ENCODE peak calls at places on chromosomes 7 and 10, in five cellular contexts. K, Z, P, V and D are unnamed samples.
A peak's percentile ranks its signal among the peaks of the same experiment; 100 is the strongest.

GRCh38 chr10:93600861-93601773 is at the start of gene RBP4:
- DNase-seq in K (no peak), Z (no peak), P (peak; percentile 24), V (no peak), D (no peak)

GRCh38 chr7:158449266-158449665 is 138.4 kb downstream of the PTPRN2 start:
- DNase-seq in K (no peak), Z (no peak), P (no peak), V (no peak), D (no peak)

GRCh38 chr10:90862908-90863514 is 5.2 kb upstream of the HTR7 start:
- DNase-seq in K (no peak), Z (no peak), P (no peak), V (no peak), D (peak; percentile 12)

GRCh38 chr7:99109108-99110051 is 34.5 kb downstream of the SMURF1 start:
- DNase-seq in K (no peak), Z (no peak), P (no peak), V (no peak), D (no peak)

GRCh38 chr10:24406809-24407483 is 198.0 kb downstream of the KIAA1217 start:
- DNase-seq in K (no peak), Z (no peak), P (no peak), V (no peak), D (no peak)

GRCh38 chr10:120945801-120946302 is 94.7 kb downstream of the WDR11 start:
- DNase-seq in K (no peak), Z (no peak), P (no peak), V (no peak), D (no peak)

GRCh38 chr7:106217089-106217542 is 67.7 kb downstream of the NAMPT start:
- DNase-seq in K (peak; percentile 49), Z (no peak), P (no peak), V (no peak), D (no peak)

GRCh38 chr10:4334076-4334475 is 491.9 kb upstream of the AKR1E2 start:
- DNase-seq in K (no peak), Z (no peak), P (no peak), V (no peak), D (no peak)

GRCh38 chr7:3455826-3456444 is 154.9 kb downstream of the SDK1 start:
- DNase-seq in K (no peak), Z (no peak), P (no peak), V (no peak), D (no peak)

GRCh38 chr7:11810043-11810625 is 21.9 kb downstream of the THSD7A start:
- DNase-seq in K (no peak), Z (no peak), P (no peak), V (no peak), D (no peak)

GRCh38 chr7:117741962-117742361 is 131.3 kb downstream of the CTTNBP2 start:
- DNase-seq in K (no peak), Z (no peak), P (no peak), V (no peak), D (no peak)

GRCh38 chr7:69047166-69047760 is 551.0 kb upstream of the AUTS2 start:
- DNase-seq in K (no peak), Z (no peak), P (no peak), V (no peak), D (no peak)

GRCh38 chr7:44867073-44867990 is 18.0 kb downstream of the PURB start:
- DNase-seq in K (peak; percentile 58), Z (no peak), P (no peak), V (no peak), D (no peak)